ENCODE peak calls at places on chromosome 1, in nine cellular contexts. U is OCI-LY7; K is naive thymus-derived CD4-positive, alpha-beta T cell; C is body of pancreas; L is GM12865; B is HFF-Myc; R is GM12864; F is cardiac fibroblast; M is astrocyte of the spinal cord. I is an unnamed sample.

GRCh38 chr1:84493747-84494146 is 12.4 kb upstream of the SPATA1 start:
- DNase-seq in K (no peak), C (no peak), U (no peak), R (no peak), F (no peak), B (no peak), M (no peak), L (no peak), I (no peak)

GRCh38 chr1:173222149-173223030 is 15.3 kb upstream of the TNFSF4 start:
- DNase-seq in L (peak; percentile 17), U (no peak), B (no peak), C (no peak), R (no peak), M (no peak), F (no peak), K (no peak), I (no peak)

GRCh38 chr1:117928881-117929339 is 511 bp downstream of the GDAP2 start:
- DNase-seq in U (peak; percentile 57), L (peak; percentile 65), F (peak; percentile 63), M (peak; percentile 60), K (peak; percentile 61), R (no peak), C (peak; percentile 75), B (peak; percentile 35), I (peak; percentile 67)

GRCh38 chr1:96075704-96076455 is 645.7 kb upstream of the PTBP2 start:
- DNase-seq in U (no peak), R (no peak), K (no peak), F (peak; percentile 3), C (no peak), M (no peak), L (no peak), B (no peak), I (no peak)

GRCh38 chr1:75632350-75632949 is 21.5 kb upstream of the SLC44A5 start:
- DNase-seq in R (no peak), L (peak; percentile 27), U (peak; percentile 14), K (no peak), C (peak; percentile 27), B (peak; percentile 16), F (peak; percentile 58), M (peak; percentile 58), I (no peak)

GRCh38 chr1:182428043-182428442 is 21.9 kb upstream of the RGSL1 start:
- DNase-seq in K (no peak), L (peak; percentile 80), C (no peak), M (no peak), B (no peak), F (no peak), U (no peak), R (peak; percentile 36), I (no peak)

GRCh38 chr1:238648756-238649155 is 737.6 kb upstream of the CHRM3 start:
- DNase-seq in B (no peak), M (peak; percentile 43), C (no peak), F (no peak), K (no peak), L (no peak), R (no peak), U (no peak), I (no peak)

GRCh38 chr1:67126111-67126746 is 8.5 kb downstream of the C1orf141 start:
- DNase-seq in B (no peak), C (no peak), F (peak; percentile 29), U (no peak), L (no peak), R (no peak), K (no peak), M (no peak), I (no peak)

GRCh38 chr1:34929497-34929852 is at the start of gene DLGAP3:
- DNase-seq in R (no peak), U (no peak), M (no peak), K (no peak), B (no peak), C (peak; percentile 13), F (no peak), L (no peak), I (no peak)

GRCh38 chr1:179590671-179591070 is 961 bp upstream of the TDRD5 start:
- DNase-seq in C (no peak), U (no peak), M (no peak), F (no peak), B (no peak), R (no peak), L (no peak), K (no peak), I (no peak)

GRCh38 chr1:179589524-179589923 is 2.1 kb upstream of the TDRD5 start:
- DNase-seq in L (no peak), R (no peak), B (no peak), K (no peak), C (no peak), U (no peak), M (no peak), F (no peak), I (no peak)

GRCh38 chr1:179588425-179589024 is 3.1 kb upstream of the TDRD5 start:
- DNase-seq in L (no peak), F (no peak), K (no peak), M (no peak), U (no peak), C (no peak), B (no peak), R (no peak), I (no peak)

GRCh38 chr1:179591253-179591591 is 410 bp upstream of the TDRD5 start:
- DNase-seq in M (no peak), F (no peak), K (no peak), U (no peak), C (no peak), L (no peak), R (no peak), B (no peak), I (no peak)

DNA sequence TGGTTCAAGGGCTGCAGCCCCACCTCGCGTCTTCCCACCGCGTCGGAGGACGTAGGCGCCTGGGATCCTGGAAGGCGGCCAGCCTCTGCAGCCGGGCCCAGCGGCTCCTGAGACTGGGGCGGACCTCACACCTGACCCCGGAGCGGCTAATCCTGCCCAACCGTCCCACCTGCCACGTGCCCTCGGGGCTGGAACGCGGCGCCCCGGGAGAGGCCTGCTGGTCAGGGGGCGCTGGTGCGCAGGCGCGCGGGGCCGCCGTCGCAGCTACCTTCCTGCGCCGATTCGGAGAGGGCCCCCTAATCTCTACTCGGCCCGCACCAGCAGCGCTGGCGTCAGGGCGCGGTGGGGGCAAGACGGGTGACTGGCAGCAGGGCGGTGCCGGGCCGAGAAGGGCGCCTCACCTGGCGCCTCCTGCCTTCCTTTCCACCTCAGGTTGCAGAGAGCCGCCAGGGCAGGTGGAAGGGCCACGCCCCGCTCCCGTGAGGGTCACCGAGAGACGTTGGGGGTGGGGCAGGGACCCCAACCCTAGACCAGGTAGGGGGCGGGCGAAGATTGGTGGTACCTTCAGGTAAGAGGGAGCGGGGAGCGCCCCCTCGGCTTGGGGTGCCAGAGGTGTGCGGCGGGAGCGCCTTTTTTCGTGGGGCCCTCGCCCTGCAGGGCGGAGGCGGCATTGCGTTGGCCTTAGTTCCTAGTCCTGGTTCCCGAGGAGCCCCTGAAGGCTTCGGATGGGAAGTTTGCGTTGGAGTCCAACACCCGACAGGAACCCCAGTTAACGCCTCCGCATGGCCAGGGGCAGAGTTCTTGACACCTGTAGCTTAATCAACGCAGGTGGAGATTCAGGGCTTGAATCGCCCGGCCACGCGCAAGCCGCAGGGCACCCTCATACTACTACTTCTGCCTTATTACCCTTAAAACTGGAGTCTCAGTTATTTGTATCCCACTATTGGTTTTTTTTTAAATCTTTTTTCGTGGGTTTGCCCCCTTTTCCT is at the start of gene TDRD5:
- DNase-seq in U (no peak), M (no peak), B (no peak), R (no peak), K (no peak), C (peak; percentile 55), F (no peak), L (no peak), I (peak; percentile 69)
- H3K4me3 ChIP-seq in U (no peak within 1 kb of the TSS), M (no peak within 1 kb of the TSS), B (no peak within 1 kb of the TSS), R (no peak within 1 kb of the TSS), K (no peak within 1 kb of the TSS), C (no peak within 1 kb of the TSS), F (no peak within 1 kb of the TSS), L (no peak within 1 kb of the TSS), I (peak within 1 kb of the TSS; percentile 17)

GRCh38 chr1:1205769-1206375 is 520 bp downstream of the TNFRSF18 start:
- DNase-seq in B (no peak), F (no peak), K (no peak), R (no peak), U (no peak), C (no peak), L (no peak), M (no peak), I (peak; percentile 32)
- H3K4me3 ChIP-seq in B (no peak overlapping the region), F (no peak overlapping the region), K (peak overlapping the region; percentile 6), R (peak overlapping the region; percentile 8), U (no peak overlapping the region), C (no peak overlapping the region), L (no peak overlapping the region), M (no peak overlapping the region), I (no peak overlapping the region)

GRCh38 chr1:47707887-47708535 is 270.2 kb downstream of the FOXD2 start:
- DNase-seq in R (no peak), K (no peak), U (no peak), L (no peak), C (no peak), M (no peak), F (no peak), B (no peak), I (peak; percentile 34)
- H3K4me3 ChIP-seq in R (no peak overlapping the region), K (no peak overlapping the region), U (no peak overlapping the region), L (no peak overlapping the region), C (no peak overlapping the region), M (no peak overlapping the region), F (no peak overlapping the region), B (no peak overlapping the region), I (peak overlapping the region; percentile 28)

GRCh38 chr1:1630965-1631792 is 794 bp upstream of the MMP23B start:
- DNase-seq in F (peak; percentile 65), R (no peak), U (no peak), L (peak; percentile 5), C (no peak), M (no peak), K (peak; percentile 43), B (no peak), I (peak; percentile 60)
- H3K4me3 ChIP-seq in F (no peak overlapping the region), R (no peak overlapping the region), U (peak overlapping the region; percentile 66), L (peak overlapping the region; percentile 44), C (no peak overlapping the region), M (no peak overlapping the region), K (no peak overlapping the region), B (no peak overlapping the region), I (peak overlapping the region; percentile 7)

DNA sequence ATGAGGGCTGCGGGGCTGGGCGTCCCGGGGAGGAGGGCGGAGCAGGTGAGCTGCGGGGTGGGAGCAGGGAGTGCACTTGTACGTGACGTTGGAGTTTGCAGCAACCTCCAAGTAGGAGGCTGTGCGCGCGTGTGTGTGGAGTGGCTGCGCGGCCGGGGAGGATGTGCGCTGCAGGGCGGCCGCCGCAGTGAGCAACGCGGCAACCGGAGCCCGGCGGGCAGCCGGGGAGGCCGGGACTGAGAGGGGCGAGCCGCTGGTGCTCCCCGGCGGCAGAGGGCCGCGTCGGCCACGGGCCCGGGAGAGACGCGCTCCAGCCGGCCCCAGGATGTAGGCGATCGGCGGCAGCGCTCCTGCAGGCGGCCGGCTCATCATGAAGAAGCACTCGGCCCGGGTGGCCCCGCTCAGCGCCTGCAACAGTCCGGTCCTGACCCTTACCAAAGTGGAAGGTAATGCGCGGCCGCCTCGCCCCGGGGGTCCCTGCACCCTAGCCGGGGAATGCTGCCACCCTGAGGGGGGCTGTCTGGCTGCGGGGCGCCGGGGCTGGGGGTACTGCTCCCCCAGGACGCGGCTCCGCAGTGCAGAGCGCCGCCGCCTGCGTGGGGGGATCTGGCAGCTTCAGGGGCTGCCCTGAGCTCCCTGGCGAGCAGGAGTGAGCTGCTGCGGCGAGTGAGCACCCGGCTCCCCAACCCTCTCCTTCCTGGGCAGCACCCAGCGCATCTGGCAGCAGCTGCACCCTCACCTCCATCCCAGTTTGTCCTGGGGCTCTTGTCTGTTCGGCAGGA is 158.9 kb upstream of the COA6 start:
- DNase-seq in R (no peak), U (no peak), K (no peak), B (no peak), C (peak; percentile 62), F (no peak), M (peak; percentile 24), L (peak; percentile 52), I (peak; percentile 14)
- H3K4me3 ChIP-seq in R (peak overlapping the region; percentile 45), U (no peak overlapping the region), K (peak overlapping the region; percentile 42), B (peak overlapping the region; percentile 2), C (peak overlapping the region; percentile 20), F (peak overlapping the region; percentile 2), M (peak overlapping the region; percentile 33), L (peak overlapping the region; percentile 52), I (peak overlapping the region; percentile 48)

GRCh38 chr1:7192453-7192852 is 407.2 kb downstream of the CAMTA1 start:
- DNase-seq in L (no peak), C (no peak), B (no peak), M (no peak), F (no peak), K (no peak), R (no peak), U (no peak), I (no peak)
- H3K4me3 ChIP-seq in L (no peak overlapping the region), C (no peak overlapping the region), B (no peak overlapping the region), M (no peak overlapping the region), F (no peak overlapping the region), K (no peak overlapping the region), R (no peak overlapping the region), U (no peak overlapping the region), I (no peak overlapping the region)

I was measured in transverse colon.